ENCODE peak calls at places on chromosome 1, in seven cellular contexts. One of them, this sample, is unnamed.

GRCh38 chr1:214514032-214514818 is 37.2 kb downstream of the PTPN14 start:
- DNase-seq in A549: no peak
- DNase-seq in left ventricle myocardium inferior: no peak
- DNase-seq in upper lobe of right lung: no peak
- DNase-seq in endothelial cell: no peak
- DNase-seq in psoas muscle: no peak
- DNase-seq in HFF-Myc: no peak
- DNase-seq in this sample: no peak

GRCh38 chr1:6460349-6461236 is 5.4 kb downstream of the TNFRSF25 start:
- DNase-seq in A549: no peak
- DNase-seq in left ventricle myocardium inferior: no peak
- DNase-seq in upper lobe of right lung: no peak
- DNase-seq in endothelial cell: no peak
- DNase-seq in psoas muscle: no peak
- DNase-seq in HFF-Myc: no peak
- DNase-seq in this sample: no peak

GRCh38 chr1:177620636-177621190 is 349.1 kb downstream of the SEC16B start:
- DNase-seq in A549: no peak
- DNase-seq in left ventricle myocardium inferior: no peak
- DNase-seq in upper lobe of right lung: no peak
- DNase-seq in endothelial cell: no peak
- DNase-seq in psoas muscle: no peak
- DNase-seq in HFF-Myc: no peak
- DNase-seq in this sample: no peak

GRCh38 chr1:28062806-28063205 is 25.6 kb downstream of the EYA3 start:
- DNase-seq in A549: no peak
- DNase-seq in left ventricle myocardium inferior: no peak
- DNase-seq in upper lobe of right lung: no peak
- DNase-seq in endothelial cell: no peak
- DNase-seq in psoas muscle: no peak
- DNase-seq in HFF-Myc: no peak
- DNase-seq in this sample: no peak

GRCh38 chr1:230815277-230815676 is 53.0 kb downstream of the C1orf198 start:
- DNase-seq in A549: no peak
- DNase-seq in left ventricle myocardium inferior: no peak
- DNase-seq in upper lobe of right lung: no peak
- DNase-seq in endothelial cell: no peak
- DNase-seq in psoas muscle: no peak
- DNase-seq in HFF-Myc: no peak
- DNase-seq in this sample: no peak

GRCh38 chr1:56200921-56201320 is 378.4 kb downstream of the PLPP3 start:
- DNase-seq in A549: no peak
- DNase-seq in left ventricle myocardium inferior: no peak
- DNase-seq in upper lobe of right lung: no peak
- DNase-seq in endothelial cell: no peak
- DNase-seq in psoas muscle: no peak
- DNase-seq in HFF-Myc: no peak
- DNase-seq in this sample: no peak

GRCh38 chr1:161739865-161740566 is 9.6 kb upstream of the DUSP12 start:
- DNase-seq in A549: no peak
- DNase-seq in left ventricle myocardium inferior: no peak
- DNase-seq in upper lobe of right lung: no peak
- DNase-seq in endothelial cell: no peak
- DNase-seq in psoas muscle: no peak
- DNase-seq in HFF-Myc: no peak
- DNase-seq in this sample: no peak

GRCh38 chr1:108059945-108060344 is 95.0 kb upstream of the VAV3 start:
- DNase-seq in A549: no peak
- DNase-seq in left ventricle myocardium inferior: no peak
- DNase-seq in upper lobe of right lung: no peak
- DNase-seq in endothelial cell: no peak
- DNase-seq in psoas muscle: no peak
- DNase-seq in HFF-Myc: no peak
- DNase-seq in this sample: no peak

GRCh38 chr1:10867138-10867721 is 70.8 kb upstream of the CASZ1 start:
- DNase-seq in A549: peak
- DNase-seq in left ventricle myocardium inferior: peak
- DNase-seq in upper lobe of right lung: peak
- DNase-seq in endothelial cell: peak
- DNase-seq in psoas muscle: peak
- DNase-seq in HFF-Myc: no peak
- DNase-seq in this sample: peak

GRCh38 chr1:204366759-204367158 is 7.0 kb upstream of the PLEKHA6 start:
- DNase-seq in A549: peak
- DNase-seq in left ventricle myocardium inferior: no peak
- DNase-seq in upper lobe of right lung: no peak
- DNase-seq in endothelial cell: peak
- DNase-seq in psoas muscle: no peak
- DNase-seq in HFF-Myc: no peak
- DNase-seq in this sample: no peak

GRCh38 chr1:223631367-223631977 is 34.0 kb downstream of the CAPN8 start:
- DNase-seq in A549: peak
- DNase-seq in left ventricle myocardium inferior: no peak
- DNase-seq in upper lobe of right lung: no peak
- DNase-seq in endothelial cell: no peak
- DNase-seq in psoas muscle: no peak
- DNase-seq in HFF-Myc: no peak
- DNase-seq in this sample: no peak

GRCh38 chr1:159197767-159198557 is 6.7 kb upstream of the ACKR1 start:
- DNase-seq in A549: peak
- DNase-seq in left ventricle myocardium inferior: peak
- DNase-seq in upper lobe of right lung: peak
- DNase-seq in endothelial cell: peak
- DNase-seq in psoas muscle: peak
- DNase-seq in HFF-Myc: peak
- DNase-seq in this sample: peak

GRCh38 chr1:56477164-56478111 is 101.9 kb downstream of the PLPP3 start:
- DNase-seq in A549: no peak
- DNase-seq in left ventricle myocardium inferior: peak
- DNase-seq in upper lobe of right lung: peak
- DNase-seq in endothelial cell: peak
- DNase-seq in psoas muscle: peak
- DNase-seq in HFF-Myc: no peak
- DNase-seq in this sample: peak

GRCh38 chr1:68969430-68969829 is 472.5 kb upstream of the DEPDC1 start:
- DNase-seq in A549: no peak
- DNase-seq in left ventricle myocardium inferior: no peak
- DNase-seq in upper lobe of right lung: no peak
- DNase-seq in endothelial cell: no peak
- DNase-seq in psoas muscle: no peak
- DNase-seq in HFF-Myc: no peak
- DNase-seq in this sample: no peak

GRCh38 chr1:110312188-110313121 is 26.7 kb upstream of the RBM15 start:
- DNase-seq in A549: peak
- DNase-seq in left ventricle myocardium inferior: peak
- DNase-seq in upper lobe of right lung: peak
- DNase-seq in endothelial cell: peak
- DNase-seq in psoas muscle: peak
- DNase-seq in HFF-Myc: no peak
- DNase-seq in this sample: peak

GRCh38 chr1:55575571-55576279 is 360.6 kb upstream of the USP24 start:
- DNase-seq in A549: no peak
- DNase-seq in left ventricle myocardium inferior: peak
- DNase-seq in upper lobe of right lung: no peak
- DNase-seq in endothelial cell: no peak
- DNase-seq in psoas muscle: peak
- DNase-seq in HFF-Myc: no peak
- DNase-seq in this sample: no peak

GRCh38 chr1:50271968-50272578 is 151.2 kb downstream of the DMRTA2 start:
- DNase-seq in A549: peak
- DNase-seq in left ventricle myocardium inferior: peak
- DNase-seq in upper lobe of right lung: peak
- DNase-seq in endothelial cell: peak
- DNase-seq in psoas muscle: peak
- DNase-seq in HFF-Myc: no peak
- DNase-seq in this sample: no peak

GRCh38 chr1:245235156-245235555 is 80.4 kb downstream of the KIF26B start:
- DNase-seq in A549: no peak
- DNase-seq in left ventricle myocardium inferior: no peak
- DNase-seq in upper lobe of right lung: peak
- DNase-seq in endothelial cell: no peak
- DNase-seq in psoas muscle: no peak
- DNase-seq in HFF-Myc: no peak
- DNase-seq in this sample: no peak

GRCh38 chr1:112444269-112444668 is 48.3 kb downstream of the CTTNBP2NL start:
- DNase-seq in A549: no peak
- DNase-seq in left ventricle myocardium inferior: no peak
- DNase-seq in upper lobe of right lung: no peak
- DNase-seq in endothelial cell: no peak
- DNase-seq in psoas muscle: no peak
- DNase-seq in HFF-Myc: no peak
- DNase-seq in this sample: no peak

GRCh38 chr1:6692956-6693355 is 8.7 kb downstream of the DNAJC11 start:
- DNase-seq in A549: no peak
- DNase-seq in left ventricle myocardium inferior: no peak
- DNase-seq in upper lobe of right lung: no peak
- DNase-seq in endothelial cell: no peak
- DNase-seq in psoas muscle: no peak
- DNase-seq in HFF-Myc: no peak
- DNase-seq in this sample: no peak

GRCh38 chr1:214506972-214507431 is 44.4 kb downstream of the PTPN14 start:
- DNase-seq in A549: peak
- DNase-seq in left ventricle myocardium inferior: no peak
- DNase-seq in upper lobe of right lung: no peak
- DNase-seq in endothelial cell: no peak
- DNase-seq in psoas muscle: no peak
- DNase-seq in HFF-Myc: no peak
- DNase-seq in this sample: no peak

GRCh38 chr1:76066390-76066789 is 8.2 kb upstream of the ST6GALNAC3 start:
- DNase-seq in A549: no peak
- DNase-seq in left ventricle myocardium inferior: no peak
- DNase-seq in upper lobe of right lung: no peak
- DNase-seq in endothelial cell: no peak
- DNase-seq in psoas muscle: no peak
- DNase-seq in HFF-Myc: no peak
- DNase-seq in this sample: no peak

GRCh38 chr1:923131-923990 is at the start of gene SAMD11:
- DNase-seq in A549: peak
- DNase-seq in left ventricle myocardium inferior: peak
- DNase-seq in upper lobe of right lung: peak
- DNase-seq in endothelial cell: peak
- DNase-seq in psoas muscle: peak
- DNase-seq in HFF-Myc: no peak
- DNase-seq in this sample: peak
- TF ChIP-seq CTCF in A549: no peak
- TF ChIP-seq CTCF in left ventricle myocardium inferior: no peak
- TF ChIP-seq CTCF in upper lobe of right lung: no peak
- TF ChIP-seq CTCF in endothelial cell: no peak
- TF ChIP-seq CTCF in psoas muscle: no peak
- TF ChIP-seq CTCF in HFF-Myc: no peak
- TF ChIP-seq CTCF in this sample: no peak

DNA sequence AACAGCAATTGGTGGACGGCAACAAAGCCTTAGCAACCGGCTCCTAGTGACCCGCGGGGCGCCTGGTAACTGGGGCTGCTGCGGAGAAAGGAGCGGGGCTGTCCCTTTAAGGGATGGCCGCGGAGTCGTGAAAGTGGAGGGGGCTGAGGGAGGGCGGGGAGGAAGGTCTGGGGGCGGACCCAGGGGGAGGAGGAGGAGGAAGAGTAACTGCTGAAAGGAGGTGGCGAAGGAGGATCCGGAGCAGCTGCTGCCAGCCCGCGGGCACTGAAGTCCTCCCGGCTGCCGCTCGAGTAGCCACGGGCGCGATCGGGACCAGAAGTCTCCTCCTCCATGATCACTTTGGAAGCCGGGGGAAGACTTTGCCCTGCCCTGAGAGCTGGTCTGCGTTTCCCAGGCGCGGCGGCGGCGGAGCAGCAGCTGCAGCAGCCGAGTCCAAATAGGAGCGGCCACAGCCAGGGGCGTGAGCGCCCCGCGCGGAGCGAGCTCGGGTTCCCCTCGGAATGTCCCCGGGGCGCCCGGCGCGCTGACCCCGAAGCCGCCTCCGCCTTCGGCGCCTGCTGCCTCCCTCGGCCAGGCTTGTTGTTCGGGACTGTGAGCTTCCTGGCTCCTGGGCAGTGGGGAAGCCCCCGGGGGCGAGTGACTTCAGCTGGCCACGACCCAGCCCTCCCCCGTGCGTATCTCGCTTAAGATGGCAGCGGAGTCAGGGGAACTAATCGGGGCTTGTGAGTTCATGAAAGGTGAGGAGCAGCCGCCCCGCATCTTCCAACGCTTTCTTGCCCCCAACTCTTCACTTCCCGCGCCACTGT is at the start of gene CDC14A:
- DNase-seq in A549: peak
- DNase-seq in left ventricle myocardium inferior: peak
- DNase-seq in upper lobe of right lung: peak
- DNase-seq in endothelial cell: peak
- DNase-seq in psoas muscle: peak
- DNase-seq in HFF-Myc: peak
- DNase-seq in this sample: peak
- TF ChIP-seq CTCF in A549: no peak
- TF ChIP-seq CTCF in left ventricle myocardium inferior: no peak
- TF ChIP-seq CTCF in upper lobe of right lung: no peak
- TF ChIP-seq CTCF in endothelial cell: no peak
- TF ChIP-seq CTCF in psoas muscle: no peak
- TF ChIP-seq CTCF in HFF-Myc: no peak
- TF ChIP-seq CTCF in this sample: no peak

DNA sequence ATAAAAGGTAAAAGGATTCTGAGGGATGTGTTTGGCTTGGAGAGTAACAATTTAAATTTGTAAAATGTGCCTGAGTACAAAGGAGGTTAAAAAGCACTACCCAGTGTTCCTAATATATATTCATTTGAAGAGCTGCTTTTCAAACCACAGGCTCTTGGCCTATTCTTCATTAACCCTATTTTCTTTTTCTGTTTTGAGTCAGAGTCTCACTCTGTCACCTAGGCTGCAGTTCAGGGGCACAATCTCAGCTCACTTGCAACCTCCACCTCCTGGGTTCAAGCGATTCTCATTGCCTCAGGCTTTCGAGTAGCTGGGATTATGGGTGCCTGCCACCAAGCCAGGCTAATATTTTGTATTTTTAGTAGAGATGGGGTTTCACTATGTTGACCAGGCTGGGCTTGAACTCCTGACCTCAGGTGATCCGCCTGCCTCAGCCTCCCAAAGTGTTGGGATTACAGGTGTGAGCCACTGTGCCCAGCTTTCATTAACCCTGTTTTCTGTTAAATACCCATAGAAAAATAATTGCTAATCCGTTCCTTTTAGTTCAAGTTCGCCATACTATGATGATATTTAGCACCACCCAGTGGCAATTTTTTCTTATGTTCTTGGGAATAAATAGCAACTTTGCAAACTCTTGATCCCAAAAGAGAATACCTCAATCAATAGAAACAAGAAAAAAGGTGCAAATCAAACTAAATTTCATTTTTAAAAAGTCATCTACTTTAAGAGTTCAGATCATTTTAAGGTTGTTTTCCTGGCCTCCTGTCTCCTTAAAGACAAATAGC is 30.5 kb downstream of the ZBTB8OS start:
- DNase-seq in A549: peak
- DNase-seq in left ventricle myocardium inferior: no peak
- DNase-seq in upper lobe of right lung: no peak
- DNase-seq in endothelial cell: no peak
- DNase-seq in psoas muscle: no peak
- DNase-seq in HFF-Myc: no peak
- DNase-seq in this sample: no peak
- TF ChIP-seq CTCF in A549: peak
- TF ChIP-seq CTCF in left ventricle myocardium inferior: peak
- TF ChIP-seq CTCF in upper lobe of right lung: peak
- TF ChIP-seq CTCF in endothelial cell: no peak
- TF ChIP-seq CTCF in psoas muscle: no peak
- TF ChIP-seq CTCF in HFF-Myc: no peak
- TF ChIP-seq CTCF in this sample: peak

DNA sequence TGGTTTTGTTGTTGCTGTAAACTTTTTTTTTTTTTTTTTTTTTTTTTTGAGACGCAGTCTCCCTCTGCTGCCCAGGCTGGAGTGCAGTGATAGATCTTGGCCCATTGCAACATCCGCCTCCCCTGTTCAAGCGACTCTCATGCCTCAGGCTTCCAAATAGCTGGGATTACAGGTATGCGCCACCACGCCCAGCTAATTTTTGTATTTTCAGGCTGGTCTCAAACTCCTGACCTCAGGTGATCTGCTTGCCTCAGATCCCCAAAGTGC is 78.9 kb upstream of the SLC45A1 start:
- DNase-seq in A549: peak
- DNase-seq in left ventricle myocardium inferior: peak
- DNase-seq in upper lobe of right lung: peak
- DNase-seq in endothelial cell: no peak
- DNase-seq in psoas muscle: peak
- DNase-seq in HFF-Myc: no peak
- DNase-seq in this sample: no peak
- TF ChIP-seq CTCF in A549: peak
- TF ChIP-seq CTCF in left ventricle myocardium inferior: peak
- TF ChIP-seq CTCF in upper lobe of right lung: peak
- TF ChIP-seq CTCF in endothelial cell: no peak
- TF ChIP-seq CTCF in psoas muscle: peak
- TF ChIP-seq CTCF in HFF-Myc: peak
- TF ChIP-seq CTCF in this sample: no peak

This sample was measured in neural crest cell.